ENCODE peak calls at places on chromosomes 5 and 9, in nine cellular contexts. One of them, this sample, is unnamed. For H3K4me1, the result is how much of the 10 kb centered on the place peaks cover.

GRCh38 chr9:114516913-114517312 is 11.6 kb upstream of the WHRN start:
- DNase-seq in GM23338: no peak
- DNase-seq in mesendoderm: peak
- DNase-seq in A549: no peak
- DNase-seq in transverse colon: no peak
- DNase-seq in left ventricle myocardium inferior: no peak
- DNase-seq in pancreas: no peak
- DNase-seq in endodermal cell: peak
- DNase-seq in body of pancreas: no peak
- DNase-seq in this sample: no peak

GRCh38 chr5:132233811-132234683 is 6.4 kb upstream of the P4HA2 start:
- DNase-seq in A549: no peak
- DNase-seq in mesendoderm: no peak
- DNase-seq in pancreas: no peak
- DNase-seq in GM23338: no peak
- DNase-seq in body of pancreas: no peak
- DNase-seq in endodermal cell: peak
- DNase-seq in left ventricle myocardium inferior: no peak
- DNase-seq in transverse colon: peak
- DNase-seq in this sample: no peak

GRCh38 chr9:94553029-94553938 is 1.6 kb upstream of the PCAT7 start:
- DNase-seq in body of pancreas: peak
- DNase-seq in A549: peak
- DNase-seq in transverse colon: peak
- DNase-seq in endodermal cell: peak
- DNase-seq in GM23338: peak
- DNase-seq in pancreas: peak
- DNase-seq in left ventricle myocardium inferior: no peak
- DNase-seq in mesendoderm: peak
- DNase-seq in this sample: peak

GRCh38 chr5:93891491-93892480 is 150.4 kb upstream of the POU5F2 start:
- DNase-seq in mesendoderm: no peak
- DNase-seq in pancreas: no peak
- DNase-seq in GM23338: no peak
- DNase-seq in body of pancreas: no peak
- DNase-seq in endodermal cell: no peak
- DNase-seq in left ventricle myocardium inferior: no peak
- DNase-seq in A549: no peak
- DNase-seq in transverse colon: no peak
- DNase-seq in this sample: no peak

GRCh38 chr5:82312373-82312856 is 34.3 kb upstream of the RPS23 start:
- DNase-seq in left ventricle myocardium inferior: peak
- DNase-seq in mesendoderm: peak
- DNase-seq in pancreas: no peak
- DNase-seq in endodermal cell: peak
- DNase-seq in transverse colon: peak
- DNase-seq in body of pancreas: peak
- DNase-seq in A549: peak
- DNase-seq in GM23338: peak
- DNase-seq in this sample: peak

GRCh38 chr5:55141945-55142690 is 17.9 kb upstream of the GPX8 start:
- DNase-seq in transverse colon: no peak
- DNase-seq in GM23338: no peak
- DNase-seq in body of pancreas: no peak
- DNase-seq in pancreas: no peak
- DNase-seq in A549: no peak
- DNase-seq in mesendoderm: peak
- DNase-seq in endodermal cell: no peak
- DNase-seq in left ventricle myocardium inferior: no peak
- DNase-seq in this sample: no peak

GRCh38 chr9:28503573-28503972 is 930.3 kb upstream of the C9orf72 start:
- DNase-seq in endodermal cell: no peak
- DNase-seq in mesendoderm: no peak
- DNase-seq in body of pancreas: no peak
- DNase-seq in transverse colon: no peak
- DNase-seq in left ventricle myocardium inferior: no peak
- DNase-seq in pancreas: no peak
- DNase-seq in GM23338: no peak
- DNase-seq in A549: no peak
- DNase-seq in this sample: no peak

GRCh38 chr9:4097991-4098390 is 201.9 kb downstream of the GLIS3 start:
- DNase-seq in left ventricle myocardium inferior: no peak
- DNase-seq in body of pancreas: no peak
- DNase-seq in endodermal cell: no peak
- DNase-seq in pancreas: no peak
- DNase-seq in mesendoderm: no peak
- DNase-seq in transverse colon: no peak
- DNase-seq in A549: no peak
- DNase-seq in GM23338: no peak
- DNase-seq in this sample: no peak

GRCh38 chr5:88602584-88602983 is 280.4 kb downstream of the MEF2C start:
- DNase-seq in body of pancreas: no peak
- DNase-seq in pancreas: peak
- DNase-seq in left ventricle myocardium inferior: no peak
- DNase-seq in A549: peak
- DNase-seq in GM23338: peak
- DNase-seq in transverse colon: peak
- DNase-seq in mesendoderm: peak
- DNase-seq in endodermal cell: peak
- DNase-seq in this sample: peak

GRCh38 chr9:88781500-88782391 is 209.5 kb upstream of the S1PR3 start:
- DNase-seq in GM23338: peak
- DNase-seq in endodermal cell: peak
- DNase-seq in transverse colon: no peak
- DNase-seq in body of pancreas: peak
- DNase-seq in A549: peak
- DNase-seq in left ventricle myocardium inferior: peak
- DNase-seq in mesendoderm: peak
- DNase-seq in pancreas: no peak
- DNase-seq in this sample: no peak

GRCh38 chr5:64653776-64654175 is 36.5 kb upstream of the SHISAL2B start:
- DNase-seq in GM23338: no peak
- DNase-seq in left ventricle myocardium inferior: no peak
- DNase-seq in A549: no peak
- DNase-seq in body of pancreas: no peak
- DNase-seq in pancreas: no peak
- DNase-seq in endodermal cell: no peak
- DNase-seq in transverse colon: no peak
- DNase-seq in mesendoderm: no peak
- DNase-seq in this sample: no peak

GRCh38 chr5:143412656-143413342 is 9.3 kb upstream of the NR3C1 start:
- DNase-seq in mesendoderm: no peak
- DNase-seq in body of pancreas: no peak
- DNase-seq in pancreas: no peak
- DNase-seq in A549: no peak
- DNase-seq in endodermal cell: no peak
- DNase-seq in left ventricle myocardium inferior: no peak
- DNase-seq in GM23338: no peak
- DNase-seq in transverse colon: no peak
- DNase-seq in this sample: no peak

GRCh38 chr5:143417503-143418139 is 14.1 kb upstream of the NR3C1 start:
- DNase-seq in endodermal cell: no peak
- DNase-seq in left ventricle myocardium inferior: no peak
- DNase-seq in A549: no peak
- DNase-seq in pancreas: no peak
- DNase-seq in transverse colon: no peak
- DNase-seq in mesendoderm: no peak
- DNase-seq in GM23338: no peak
- DNase-seq in body of pancreas: no peak
- DNase-seq in this sample: no peak

GRCh38 chr5:143416411-143416810 is 12.9 kb upstream of the NR3C1 start:
- DNase-seq in body of pancreas: no peak
- DNase-seq in GM23338: no peak
- DNase-seq in left ventricle myocardium inferior: no peak
- DNase-seq in A549: no peak
- DNase-seq in endodermal cell: no peak
- DNase-seq in mesendoderm: no peak
- DNase-seq in transverse colon: no peak
- DNase-seq in pancreas: no peak
- DNase-seq in this sample: no peak

GRCh38 chr5:143413964-143414669 is 10.6 kb upstream of the NR3C1 start:
- DNase-seq in pancreas: no peak
- DNase-seq in body of pancreas: no peak
- DNase-seq in endodermal cell: no peak
- DNase-seq in mesendoderm: no peak
- DNase-seq in GM23338: no peak
- DNase-seq in transverse colon: no peak
- DNase-seq in A549: no peak
- DNase-seq in left ventricle myocardium inferior: peak
- DNase-seq in this sample: peak

DNA sequence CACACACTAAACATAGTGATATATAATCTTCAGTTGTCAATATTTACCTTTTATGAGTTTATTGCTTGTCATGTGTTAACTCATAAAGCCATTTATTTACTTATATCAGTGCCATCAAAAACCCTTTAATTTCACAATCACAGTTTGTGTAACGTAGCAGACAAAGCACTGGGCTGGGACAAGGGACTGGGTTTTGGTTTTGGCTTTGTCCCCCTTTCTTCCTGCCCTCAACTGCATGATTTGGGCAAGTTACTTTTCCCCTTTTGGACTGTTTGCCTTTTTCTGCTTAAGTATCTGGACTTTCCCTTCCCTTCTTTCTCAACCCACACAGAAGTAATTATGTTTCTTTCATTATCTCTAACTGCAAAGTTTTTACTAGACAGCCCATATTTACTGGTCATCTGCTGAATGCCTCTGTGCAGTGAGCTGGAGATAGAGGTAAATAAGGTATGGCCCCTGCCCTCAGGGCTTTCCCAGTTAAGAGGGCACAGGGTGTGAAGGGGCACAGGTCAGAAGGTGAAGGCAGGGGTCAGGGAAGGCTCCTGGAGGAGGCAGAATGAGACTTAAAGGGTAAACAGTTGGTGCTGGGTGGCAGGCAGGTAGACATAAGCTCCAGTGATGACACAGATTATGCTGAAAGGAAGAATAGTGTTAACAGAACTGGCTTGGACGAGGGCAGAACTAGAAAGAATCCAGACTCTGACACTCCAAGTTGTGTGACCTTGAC is 14.8 kb upstream of the NR3C1 start:
- DNase-seq in transverse colon: no peak
- DNase-seq in endodermal cell: no peak
- DNase-seq in body of pancreas: no peak
- DNase-seq in A549: no peak
- DNase-seq in mesendoderm: no peak
- DNase-seq in GM23338: no peak
- DNase-seq in left ventricle myocardium inferior: no peak
- DNase-seq in pancreas: no peak
- DNase-seq in this sample: no peak
- H3K4me1 ChIP-seq in transverse colon: under half
- H3K4me1 ChIP-seq in endodermal cell: under half
- H3K4me1 ChIP-seq in body of pancreas: under half
- H3K4me1 ChIP-seq in A549: under half
- H3K4me1 ChIP-seq in mesendoderm: under half
- H3K4me1 ChIP-seq in GM23338: under half
- H3K4me1 ChIP-seq in left ventricle myocardium inferior: under half
- H3K4me1 ChIP-seq in pancreas: under half
- H3K4me1 ChIP-seq in this sample: half or more

GRCh38 chr9:136059851-136060670 is 35.0 kb downstream of the NACC2 start:
- DNase-seq in endodermal cell: no peak
- DNase-seq in A549: no peak
- DNase-seq in GM23338: no peak
- DNase-seq in transverse colon: no peak
- DNase-seq in left ventricle myocardium inferior: peak
- DNase-seq in pancreas: peak
- DNase-seq in body of pancreas: no peak
- DNase-seq in mesendoderm: no peak
- DNase-seq in this sample: no peak
- H3K4me1 ChIP-seq in endodermal cell: under half
- H3K4me1 ChIP-seq in A549: under half
- H3K4me1 ChIP-seq in GM23338: under half
- H3K4me1 ChIP-seq in transverse colon: under half
- H3K4me1 ChIP-seq in left ventricle myocardium inferior: half or more
- H3K4me1 ChIP-seq in pancreas: under half
- H3K4me1 ChIP-seq in body of pancreas: under half
- H3K4me1 ChIP-seq in mesendoderm: under half
- H3K4me1 ChIP-seq in this sample: under half

DNA sequence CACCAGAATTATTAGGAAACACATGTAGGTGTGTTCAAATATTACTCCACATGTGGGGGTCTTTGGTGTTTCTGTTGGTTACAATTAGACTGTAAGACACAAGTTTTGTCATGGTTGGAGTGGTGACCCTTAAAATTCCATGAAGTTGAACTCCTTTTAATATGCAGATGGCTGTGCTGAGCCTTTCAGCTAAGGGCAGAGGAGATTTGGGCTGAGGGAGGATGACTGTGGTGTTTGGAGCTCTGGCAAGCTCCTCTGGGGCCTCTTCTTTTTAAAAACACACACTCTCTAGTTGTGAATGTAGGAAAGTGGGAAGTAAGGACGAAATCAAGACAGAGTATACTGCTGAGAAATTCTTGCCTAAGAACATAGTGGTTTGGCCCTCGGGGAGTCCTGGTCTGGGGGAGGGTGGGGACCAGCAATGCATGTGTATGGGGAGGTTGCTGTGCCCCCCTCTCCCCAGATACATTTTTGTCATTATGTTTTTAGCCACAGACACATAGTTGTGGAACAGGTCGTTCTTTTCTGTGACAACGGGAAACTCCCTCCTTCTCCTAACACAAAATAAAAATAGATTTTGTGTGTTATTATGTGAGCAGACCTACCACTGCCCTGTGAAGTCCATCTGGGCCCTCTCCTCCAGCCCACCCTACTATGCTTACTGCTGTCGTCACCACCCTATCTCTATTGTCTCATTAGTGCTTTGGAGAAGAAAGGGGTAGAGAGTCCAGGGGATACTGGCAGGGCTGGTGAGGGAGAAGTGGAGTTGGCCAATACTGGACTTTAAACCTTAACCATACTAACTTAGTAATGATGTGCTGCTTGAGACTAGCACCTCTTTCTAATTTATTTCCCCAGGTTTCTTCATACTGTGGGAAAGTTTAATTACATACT is 10.0 kb downstream of the SMARCA2 start:
- DNase-seq in mesendoderm: no peak
- DNase-seq in transverse colon: no peak
- DNase-seq in left ventricle myocardium inferior: no peak
- DNase-seq in body of pancreas: no peak
- DNase-seq in GM23338: peak
- DNase-seq in pancreas: no peak
- DNase-seq in endodermal cell: no peak
- DNase-seq in A549: no peak
- DNase-seq in this sample: no peak
- H3K4me1 ChIP-seq in mesendoderm: under half
- H3K4me1 ChIP-seq in transverse colon: under half
- H3K4me1 ChIP-seq in left ventricle myocardium inferior: half or more
- H3K4me1 ChIP-seq in body of pancreas: half or more
- H3K4me1 ChIP-seq in GM23338: under half
- H3K4me1 ChIP-seq in pancreas: under half
- H3K4me1 ChIP-seq in endodermal cell: under half
- H3K4me1 ChIP-seq in A549: under half
- H3K4me1 ChIP-seq in this sample: under half

DNA sequence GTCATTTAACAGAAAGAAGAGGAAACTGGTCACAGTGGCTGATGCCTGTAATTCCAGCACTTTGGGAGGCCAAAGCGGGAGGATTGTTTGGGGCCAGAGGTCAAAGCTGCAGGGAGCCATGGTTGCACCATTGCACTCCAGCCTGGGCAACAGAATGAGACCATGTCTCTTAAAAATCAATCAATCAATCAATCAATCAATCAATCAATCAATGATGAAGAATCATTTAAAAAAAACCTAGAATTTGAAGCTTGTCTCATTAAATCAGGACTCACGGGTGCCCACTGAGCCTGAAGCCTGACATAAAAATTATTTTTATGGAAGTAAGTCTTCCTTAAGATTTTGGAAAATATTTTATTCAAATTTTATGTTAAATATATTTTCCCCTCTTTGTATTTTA is 43.9 kb downstream of the BNIP1 start:
- DNase-seq in transverse colon: no peak
- DNase-seq in pancreas: no peak
- DNase-seq in GM23338: no peak
- DNase-seq in mesendoderm: no peak
- DNase-seq in endodermal cell: no peak
- DNase-seq in left ventricle myocardium inferior: no peak
- DNase-seq in body of pancreas: no peak
- DNase-seq in A549: no peak
- DNase-seq in this sample: no peak
- H3K4me1 ChIP-seq in transverse colon: under half
- H3K4me1 ChIP-seq in pancreas: under half
- H3K4me1 ChIP-seq in GM23338: under half
- H3K4me1 ChIP-seq in mesendoderm: under half
- H3K4me1 ChIP-seq in endodermal cell: under half
- H3K4me1 ChIP-seq in left ventricle myocardium inferior: under half
- H3K4me1 ChIP-seq in body of pancreas: under half
- H3K4me1 ChIP-seq in A549: under half
- H3K4me1 ChIP-seq in this sample: under half

This sample was measured in OCI-LY7.